ENCODE peak calls at places on chromosomes 5 and 9, in six cellular contexts. One of them, this sample, is unnamed.

GRCh38 chr5:116738270-116738947 is 163.8 kb upstream of the SEMA6A start:
- ATAC-seq in aorta: peak; percentile 42
- ATAC-seq in T-cell: no peak
- ATAC-seq in K562: no peak
- ATAC-seq in activated CD8-positive, alpha-beta T cell treated with anti-CD3 and anti-CD28 coated beads, Interleukin-2, amount 10 ng/mL, durations not matched to agents 7 days and 5 days: no peak
- ATAC-seq in gastrocnemius medialis: no peak
- ATAC-seq in this sample: peak; percentile 39

GRCh38 chr5:94389515-94389899 is 228.9 kb downstream of the KIAA0825 start:
- ATAC-seq in aorta: no peak
- ATAC-seq in K562: no peak
- ATAC-seq in T-cell: no peak
- ATAC-seq in activated CD8-positive, alpha-beta T cell treated with anti-CD3 and anti-CD28 coated beads, Interleukin-2, amount 10 ng/mL, durations not matched to agents 7 days and 5 days: no peak
- ATAC-seq in gastrocnemius medialis: no peak
- ATAC-seq in this sample: no peak

GRCh38 chr5:157785781-157786180 is 42.3 kb downstream of the LSM11 start:
- ATAC-seq in activated CD8-positive, alpha-beta T cell treated with anti-CD3 and anti-CD28 coated beads, Interleukin-2, amount 10 ng/mL, durations not matched to agents 7 days and 5 days: no peak
- ATAC-seq in T-cell: no peak
- ATAC-seq in gastrocnemius medialis: no peak
- ATAC-seq in K562: no peak
- ATAC-seq in aorta: no peak
- ATAC-seq in this sample: no peak

GRCh38 chr5:124252094-124252750 is 494.2 kb downstream of the ZNF608 start:
- ATAC-seq in gastrocnemius medialis: no peak
- ATAC-seq in aorta: no peak
- ATAC-seq in T-cell: no peak
- ATAC-seq in K562: no peak
- ATAC-seq in activated CD8-positive, alpha-beta T cell treated with anti-CD3 and anti-CD28 coated beads, Interleukin-2, amount 10 ng/mL, durations not matched to agents 7 days and 5 days: no peak
- ATAC-seq in this sample: no peak

GRCh38 chr9:130665431-130666392 is 1.3 kb downstream of the PRDM12 start:
- ATAC-seq in gastrocnemius medialis: no peak
- ATAC-seq in activated CD8-positive, alpha-beta T cell treated with anti-CD3 and anti-CD28 coated beads, Interleukin-2, amount 10 ng/mL, durations not matched to agents 7 days and 5 days: no peak
- ATAC-seq in K562: no peak
- ATAC-seq in T-cell: no peak
- ATAC-seq in aorta: no peak
- ATAC-seq in this sample: no peak

GRCh38 chr9:86494644-86495081 is 140.5 kb upstream of the TUT7 start:
- ATAC-seq in aorta: peak; percentile 61
- ATAC-seq in activated CD8-positive, alpha-beta T cell treated with anti-CD3 and anti-CD28 coated beads, Interleukin-2, amount 10 ng/mL, durations not matched to agents 7 days and 5 days: no peak
- ATAC-seq in K562: no peak
- ATAC-seq in T-cell: no peak
- ATAC-seq in gastrocnemius medialis: no peak
- ATAC-seq in this sample: no peak

GRCh38 chr5:179413086-179413690 is 67.9 kb upstream of the ADAMTS2 start:
- ATAC-seq in activated CD8-positive, alpha-beta T cell treated with anti-CD3 and anti-CD28 coated beads, Interleukin-2, amount 10 ng/mL, durations not matched to agents 7 days and 5 days: no peak
- ATAC-seq in T-cell: no peak
- ATAC-seq in aorta: no peak
- ATAC-seq in K562: no peak
- ATAC-seq in gastrocnemius medialis: no peak
- ATAC-seq in this sample: no peak

GRCh38 chr9:37669232-37669631 is 18.5 kb downstream of the FRMPD1 start:
- ATAC-seq in T-cell: no peak
- ATAC-seq in gastrocnemius medialis: no peak
- ATAC-seq in K562: no peak
- ATAC-seq in activated CD8-positive, alpha-beta T cell treated with anti-CD3 and anti-CD28 coated beads, Interleukin-2, amount 10 ng/mL, durations not matched to agents 7 days and 5 days: no peak
- ATAC-seq in aorta: no peak
- ATAC-seq in this sample: no peak

GRCh38 chr5:169394371-169394770 is 93.4 kb upstream of the SLIT3 start:
- ATAC-seq in aorta: no peak
- ATAC-seq in activated CD8-positive, alpha-beta T cell treated with anti-CD3 and anti-CD28 coated beads, Interleukin-2, amount 10 ng/mL, durations not matched to agents 7 days and 5 days: no peak
- ATAC-seq in K562: no peak
- ATAC-seq in T-cell: no peak
- ATAC-seq in gastrocnemius medialis: no peak
- ATAC-seq in this sample: no peak

GRCh38 chr9:121839726-121840500 is 188.5 kb downstream of the DAB2IP start:
- ATAC-seq in K562: no peak
- ATAC-seq in activated CD8-positive, alpha-beta T cell treated with anti-CD3 and anti-CD28 coated beads, Interleukin-2, amount 10 ng/mL, durations not matched to agents 7 days and 5 days: peak; percentile 17
- ATAC-seq in aorta: no peak
- ATAC-seq in gastrocnemius medialis: no peak
- ATAC-seq in T-cell: no peak
- ATAC-seq in this sample: no peak

GRCh38 chr9:71822935-71823334 is 54.6 kb upstream of the CEMIP2 start:
- ATAC-seq in activated CD8-positive, alpha-beta T cell treated with anti-CD3 and anti-CD28 coated beads, Interleukin-2, amount 10 ng/mL, durations not matched to agents 7 days and 5 days: no peak
- ATAC-seq in gastrocnemius medialis: no peak
- ATAC-seq in aorta: no peak
- ATAC-seq in T-cell: no peak
- ATAC-seq in K562: no peak
- ATAC-seq in this sample: no peak

GRCh38 chr9:69153707-69154521 is 20.2 kb upstream of the TJP2 start:
- ATAC-seq in K562: no peak
- ATAC-seq in gastrocnemius medialis: no peak
- ATAC-seq in aorta: no peak
- ATAC-seq in activated CD8-positive, alpha-beta T cell treated with anti-CD3 and anti-CD28 coated beads, Interleukin-2, amount 10 ng/mL, durations not matched to agents 7 days and 5 days: no peak
- ATAC-seq in T-cell: no peak
- ATAC-seq in this sample: no peak

GRCh38 chr9:37037137-37037743 is 3.2 kb upstream of the PAX5 start:
- ATAC-seq in activated CD8-positive, alpha-beta T cell treated with anti-CD3 and anti-CD28 coated beads, Interleukin-2, amount 10 ng/mL, durations not matched to agents 7 days and 5 days: peak; percentile 42
- ATAC-seq in aorta: peak; percentile 44
- ATAC-seq in K562: no peak
- ATAC-seq in gastrocnemius medialis: peak; percentile 31
- ATAC-seq in T-cell: peak; percentile 43
- ATAC-seq in this sample: no peak

GRCh38 chr9:97559111-97559514 is 57.6 kb downstream of the TMOD1 start:
- ATAC-seq in T-cell: no peak
- ATAC-seq in K562: no peak
- ATAC-seq in activated CD8-positive, alpha-beta T cell treated with anti-CD3 and anti-CD28 coated beads, Interleukin-2, amount 10 ng/mL, durations not matched to agents 7 days and 5 days: peak; percentile 44
- ATAC-seq in gastrocnemius medialis: peak; percentile 47
- ATAC-seq in aorta: no peak
- ATAC-seq in this sample: no peak

GRCh38 chr5:107217721-107218130 is 453.0 kb downstream of the EFNA5 start:
- ATAC-seq in gastrocnemius medialis: peak; percentile 87
- ATAC-seq in activated CD8-positive, alpha-beta T cell treated with anti-CD3 and anti-CD28 coated beads, Interleukin-2, amount 10 ng/mL, durations not matched to agents 7 days and 5 days: no peak
- ATAC-seq in K562: no peak
- ATAC-seq in T-cell: no peak
- ATAC-seq in aorta: peak; percentile 90
- ATAC-seq in this sample: peak; percentile 94

GRCh38 chr5:67181648-67182218 is 14.9 kb downstream of the CD180 start:
- ATAC-seq in gastrocnemius medialis: no peak
- ATAC-seq in T-cell: peak; percentile 65
- ATAC-seq in K562: peak; percentile 67
- ATAC-seq in aorta: no peak
- ATAC-seq in activated CD8-positive, alpha-beta T cell treated with anti-CD3 and anti-CD28 coated beads, Interleukin-2, amount 10 ng/mL, durations not matched to agents 7 days and 5 days: peak; percentile 74
- ATAC-seq in this sample: no peak

GRCh38 chr5:138645778-138646575 is 70.8 kb upstream of the HSPA9 start:
- ATAC-seq in gastrocnemius medialis: no peak
- ATAC-seq in K562: no peak
- ATAC-seq in aorta: no peak
- ATAC-seq in T-cell: no peak
- ATAC-seq in activated CD8-positive, alpha-beta T cell treated with anti-CD3 and anti-CD28 coated beads, Interleukin-2, amount 10 ng/mL, durations not matched to agents 7 days and 5 days: no peak
- ATAC-seq in this sample: no peak

GRCh38 chr9:130072515-130073235 is 19.0 kb downstream of the GPR107 start:
- ATAC-seq in activated CD8-positive, alpha-beta T cell treated with anti-CD3 and anti-CD28 coated beads, Interleukin-2, amount 10 ng/mL, durations not matched to agents 7 days and 5 days: no peak
- ATAC-seq in T-cell: no peak
- ATAC-seq in aorta: no peak
- ATAC-seq in gastrocnemius medialis: no peak
- ATAC-seq in K562: no peak
- ATAC-seq in this sample: no peak

GRCh38 chr5:14760548-14761002 is 96.1 kb downstream of the OTULIN start:
- ATAC-seq in T-cell: no peak
- ATAC-seq in aorta: peak; percentile 69
- ATAC-seq in gastrocnemius medialis: peak; percentile 95
- ATAC-seq in K562: no peak
- ATAC-seq in activated CD8-positive, alpha-beta T cell treated with anti-CD3 and anti-CD28 coated beads, Interleukin-2, amount 10 ng/mL, durations not matched to agents 7 days and 5 days: no peak
- ATAC-seq in this sample: no peak

GRCh38 chr5:129547137-129547536 is 87.0 kb downstream of the ADAMTS19 start:
- ATAC-seq in gastrocnemius medialis: no peak
- ATAC-seq in aorta: no peak
- ATAC-seq in K562: no peak
- ATAC-seq in activated CD8-positive, alpha-beta T cell treated with anti-CD3 and anti-CD28 coated beads, Interleukin-2, amount 10 ng/mL, durations not matched to agents 7 days and 5 days: no peak
- ATAC-seq in T-cell: no peak
- ATAC-seq in this sample: no peak

GRCh38 chr5:80284720-80285119 is 28.9 kb upstream of the SERINC5 start:
- ATAC-seq in aorta: no peak
- ATAC-seq in T-cell: peak; percentile 94
- ATAC-seq in gastrocnemius medialis: no peak
- ATAC-seq in activated CD8-positive, alpha-beta T cell treated with anti-CD3 and anti-CD28 coated beads, Interleukin-2, amount 10 ng/mL, durations not matched to agents 7 days and 5 days: peak; percentile 87
- ATAC-seq in K562: no peak
- ATAC-seq in this sample: no peak

GRCh38 chr5:179839328-179840256 is 18.9 kb downstream of the SQSTM1 start:
- ATAC-seq in gastrocnemius medialis: peak; percentile 66
- ATAC-seq in T-cell: no peak
- ATAC-seq in activated CD8-positive, alpha-beta T cell treated with anti-CD3 and anti-CD28 coated beads, Interleukin-2, amount 10 ng/mL, durations not matched to agents 7 days and 5 days: no peak
- ATAC-seq in aorta: no peak
- ATAC-seq in K562: no peak
- ATAC-seq in this sample: no peak

GRCh38 chr9:129665814-129666511 is 516 bp downstream of the PRRX2 start:
- ATAC-seq in gastrocnemius medialis: no peak
- ATAC-seq in activated CD8-positive, alpha-beta T cell treated with anti-CD3 and anti-CD28 coated beads, Interleukin-2, amount 10 ng/mL, durations not matched to agents 7 days and 5 days: peak; percentile 45
- ATAC-seq in K562: no peak
- ATAC-seq in T-cell: peak; percentile 27
- ATAC-seq in aorta: no peak
- ATAC-seq in this sample: peak; percentile 53

GRCh38 chr5:180026320-180026719 is 45.2 kb downstream of the RNF130 start:
- ATAC-seq in gastrocnemius medialis: peak; percentile 93
- ATAC-seq in activated CD8-positive, alpha-beta T cell treated with anti-CD3 and anti-CD28 coated beads, Interleukin-2, amount 10 ng/mL, durations not matched to agents 7 days and 5 days: no peak
- ATAC-seq in aorta: no peak
- ATAC-seq in T-cell: no peak
- ATAC-seq in K562: peak; percentile 60
- ATAC-seq in this sample: no peak

GRCh38 chr5:132439521-132440206 is 50.9 kb downstream of the IRF1 start:
- ATAC-seq in activated CD8-positive, alpha-beta T cell treated with anti-CD3 and anti-CD28 coated beads, Interleukin-2, amount 10 ng/mL, durations not matched to agents 7 days and 5 days: no peak
- ATAC-seq in K562: no peak
- ATAC-seq in T-cell: no peak
- ATAC-seq in aorta: peak; percentile 88
- ATAC-seq in gastrocnemius medialis: peak; percentile 98
- ATAC-seq in this sample: peak; percentile 90

GRCh38 chr5:148856424-148856823 is 30.0 kb downstream of the ADRB2 start:
- ATAC-seq in K562: no peak
- ATAC-seq in activated CD8-positive, alpha-beta T cell treated with anti-CD3 and anti-CD28 coated beads, Interleukin-2, amount 10 ng/mL, durations not matched to agents 7 days and 5 days: no peak
- ATAC-seq in gastrocnemius medialis: peak; percentile 80
- ATAC-seq in T-cell: no peak
- ATAC-seq in aorta: no peak
- ATAC-seq in this sample: no peak

GRCh38 chr5:33649801-33650482 is 209.2 kb downstream of the TARS1 start:
- ATAC-seq in activated CD8-positive, alpha-beta T cell treated with anti-CD3 and anti-CD28 coated beads, Interleukin-2, amount 10 ng/mL, durations not matched to agents 7 days and 5 days: no peak
- ATAC-seq in K562: no peak
- ATAC-seq in aorta: no peak
- ATAC-seq in T-cell: no peak
- ATAC-seq in gastrocnemius medialis: no peak
- ATAC-seq in this sample: no peak

GRCh38 chr9:129517006-129517405 is 103.9 kb downstream of the C9orf50 start:
- ATAC-seq in K562: no peak
- ATAC-seq in activated CD8-positive, alpha-beta T cell treated with anti-CD3 and anti-CD28 coated beads, Interleukin-2, amount 10 ng/mL, durations not matched to agents 7 days and 5 days: no peak
- ATAC-seq in T-cell: no peak
- ATAC-seq in gastrocnemius medialis: no peak
- ATAC-seq in aorta: no peak
- ATAC-seq in this sample: no peak

GRCh38 chr9:93681316-93682154 is 105.2 kb downstream of the PHF2 start:
- ATAC-seq in activated CD8-positive, alpha-beta T cell treated with anti-CD3 and anti-CD28 coated beads, Interleukin-2, amount 10 ng/mL, durations not matched to agents 7 days and 5 days: peak; percentile 15
- ATAC-seq in aorta: no peak
- ATAC-seq in T-cell: peak; percentile 21
- ATAC-seq in K562: peak; percentile 34
- ATAC-seq in gastrocnemius medialis: no peak
- ATAC-seq in this sample: no peak